ENCODE peak calls at places on chromosomes 2 and 18, in four cellular contexts. A, C, J and S are unnamed samples.
A peak's percentile ranks its signal among the peaks of the same experiment; 100 is the strongest.

GRCh38 chr2:202808754-202809153 is 62.8 kb downstream of the ICA1L start:
- DNase-seq in A (no peak), C (no peak), J (no peak), S (no peak)

GRCh38 chr2:43212216-43212828 is 14.1 kb downstream of the ZFP36L2 start:
- DNase-seq in A (no peak), C (no peak), J (no peak), S (no peak)

GRCh38 chr2:105278654-105279053 is 37.1 kb downstream of the GPR45 start:
- DNase-seq in A (no peak), C (no peak), J (no peak), S (no peak)

GRCh38 chr2:233867993-233868532 is at the start of gene MSL3B:
- DNase-seq in A (peak; percentile 58), C (no peak), J (peak; percentile 72), S (no peak)

GRCh38 chr2:106165556-106165955 is 28.5 kb downstream of the UXS1 start:
- DNase-seq in A (no peak), C (no peak), J (no peak), S (no peak)

GRCh38 chr2:28080911-28081310 is 190.4 kb downstream of the BABAM2 start:
- DNase-seq in A (no peak), C (no peak), J (no peak), S (no peak)

GRCh38 chr2:38092196-38092902 is 16.4 kb upstream of the CYP1B1 start:
- DNase-seq in A (no peak), C (no peak), J (no peak), S (no peak)

GRCh38 chr2:125837108-125837507 is 818.9 kb upstream of the GYPC start:
- DNase-seq in A (no peak), C (no peak), J (no peak), S (no peak)

GRCh38 chr2:134527398-134527797 is 191.4 kb downstream of the TMEM163 start:
- DNase-seq in A (no peak), C (no peak), J (no peak), S (no peak)

GRCh38 chr2:112840068-112840445 is 3.5 kb upstream of the IL1B start:
- DNase-seq in A (no peak), C (no peak), J (no peak), S (no peak)

GRCh38 chr2:94769733-94770132 is 101.5 kb upstream of the TEKT4 start:
- DNase-seq in A (no peak), C (no peak), J (no peak), S (no peak)

GRCh38 chr2:138016703-138017102 is 52.4 kb downstream of the HNMT start:
- DNase-seq in A (no peak), C (no peak), J (no peak), S (no peak)

GRCh38 chr2:30686000-30686399 is 121.2 kb downstream of the CAPN13 start:
- DNase-seq in A (no peak), C (no peak), J (no peak), S (no peak)

GRCh38 chr18:21632393-21632792 is 20.3 kb downstream of the SNRPD1 start:
- DNase-seq in A (no peak), C (no peak), J (no peak), S (no peak)

GRCh38 chr18:7370375-7370774 is 139.5 kb downstream of the LRRC30 start:
- DNase-seq in A (no peak), C (no peak), J (no peak), S (no peak)

GRCh38 chr18:27685807-27686412 is 491.0 kb downstream of the CDH2 start:
- DNase-seq in A (no peak), C (no peak), J (peak; percentile 9), S (peak; percentile 14)

GRCh38 chr2:193240752-193241151 is 1046.0 kb upstream of the TMEFF2 start:
- DNase-seq in A (no peak), C (no peak), J (no peak), S (no peak)

GRCh38 chr2:24123212-24124002 is at the start of the genes FAM228B and PFN4:
- DNase-seq in A (peak; percentile 93), C (peak; percentile 81), J (peak; percentile 79), S (peak; percentile 78)

GRCh38 chr18:1906421-1906820 is 664.9 kb downstream of the METTL4 start:
- DNase-seq in A (no peak), C (no peak), J (peak; percentile 12), S (no peak)

GRCh38 chr2:109511168-109511567 is 102.6 kb downstream of the SEPTIN10 start:
- DNase-seq in A (no peak), C (no peak), J (no peak), S (no peak)

GRCh38 chr2:105641389-105641811 is 103.3 kb upstream of the NCK2 start:
- DNase-seq in A (no peak), C (no peak), J (no peak), S (peak; percentile 89)

GRCh38 chr2:138898855-138899254 is 118.7 kb upstream of the NXPH2 start:
- DNase-seq in A (no peak), C (no peak), J (no peak), S (no peak)

GRCh38 chr2:111252436-111252835 is 131.7 kb downstream of the BCL2L11 start:
- DNase-seq in A (no peak), C (no peak), J (no peak), S (no peak)

GRCh38 chr18:12373032-12373770 is 3.8 kb downstream of the AFG3L2 start:
- DNase-seq in A (no peak), C (no peak), J (no peak), S (no peak)

GRCh38 chr2:117553448-117553847 is 261.0 kb upstream of the DDX18 start:
- DNase-seq in A (no peak), C (no peak), J (no peak), S (no peak)

GRCh38 chr2:208358758-208359631 is 47.6 kb upstream of the PTH2R start:
- DNase-seq in A (no peak), C (no peak), J (no peak), S (no peak)

DNA sequence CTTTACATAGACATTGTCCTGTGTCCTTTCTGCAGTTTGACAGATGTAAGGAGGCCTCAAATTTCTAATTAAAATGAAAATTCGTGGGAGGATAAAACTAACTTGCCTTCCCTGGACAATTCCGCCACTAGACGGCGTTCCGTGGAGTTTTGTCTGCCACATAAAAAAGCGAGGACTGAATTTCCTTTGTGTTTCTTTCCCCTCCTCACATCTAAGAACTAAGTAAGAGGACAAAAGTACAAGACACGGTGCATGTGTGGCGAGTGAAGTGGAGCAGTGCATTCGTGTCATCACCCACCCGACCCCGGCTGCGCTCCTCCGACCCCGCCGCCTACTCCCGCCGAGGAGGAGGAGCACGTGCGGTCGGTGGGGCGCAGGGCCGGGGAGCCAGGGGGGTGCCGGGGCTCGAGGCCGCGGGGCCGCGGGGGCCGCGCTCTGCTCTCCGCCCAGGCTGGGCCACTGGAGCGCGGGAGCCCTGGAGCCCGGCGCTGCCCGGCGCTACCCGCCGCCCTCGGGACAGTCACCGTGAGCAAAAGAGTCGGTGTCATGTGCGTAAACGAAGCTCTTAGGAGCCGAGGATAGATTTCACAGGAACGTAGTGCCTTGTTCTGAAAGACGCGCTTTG is 10.8 kb downstream of the TBR1 start:
- DNase-seq in A (no peak), C (no peak), J (no peak), S (no peak)
- TF ChIP-seq CTCF in A (no peak), C (no peak), J (no peak), S (peak; percentile 21)

GRCh38 chr2:230794472-230794871 is 70.3 kb upstream of the ITM2C start:
- DNase-seq in A (no peak), C (no peak), J (no peak), S (no peak)

GRCh38 chr2:230795856-230796255 is 68.9 kb upstream of the ITM2C start:
- DNase-seq in A (no peak), C (no peak), J (no peak), S (no peak)

GRCh38 chr2:230797515-230798495 is 66.9 kb upstream of the ITM2C start:
- DNase-seq in A (no peak), C (no peak), J (no peak), S (no peak)

GRCh38 chr2:230796280-230796862 is 68.4 kb upstream of the ITM2C start:
- DNase-seq in A (no peak), C (no peak), J (no peak), S (no peak)

GRCh38 chr2:230798769-230799399 is 65.9 kb upstream of the ITM2C start:
- DNase-seq in A (no peak), C (no peak), J (peak; percentile 30), S (no peak)
- H3K27ac ChIP-seq in A (peak overlapping the region; percentile 2), C (no peak overlapping the region), J (no peak overlapping the region), S (no peak overlapping the region)

GRCh38 chr2:121810959-121811853 is 55.8 kb downstream of the TSN start:
- DNase-seq in A (no peak), C (peak; percentile 36), J (peak; percentile 53), S (peak; percentile 33)
- TF ChIP-seq CTCF in A (peak; percentile 57), C (peak; percentile 40), J (peak; percentile 58), S (peak; percentile 62)

GRCh38 chr2:144432014-144432413 is 87.9 kb downstream of the ZEB2 start:
- DNase-seq in A (no peak), C (no peak), J (no peak), S (no peak)
- H3K27ac ChIP-seq in A (peak overlapping the region; percentile 8), C (no peak overlapping the region), J (no peak overlapping the region), S (peak overlapping the region; percentile 98)

GRCh38 chr18:76846217-76846616 is 23.9 kb downstream of the ZNF236 start:
- DNase-seq in A (no peak), C (no peak), J (no peak), S (no peak)

GRCh38 chr18:76850112-76850511 is 27.8 kb downstream of the ZNF236 start:
- DNase-seq in A (no peak), C (no peak), J (no peak), S (no peak)

GRCh38 chr18:76844742-76845477 is 22.6 kb downstream of the ZNF236 start:
- DNase-seq in A (no peak), C (no peak), J (no peak), S (no peak)

GRCh38 chr18:76844144-76844543 is 21.8 kb downstream of the ZNF236 start:
- DNase-seq in A (no peak), C (no peak), J (no peak), S (no peak)

GRCh38 chr18:76847926-76848325 is 25.6 kb downstream of the ZNF236 start:
- DNase-seq in A (no peak), C (no peak), J (no peak), S (no peak)
- TF ChIP-seq CTCF in A (no peak), C (no peak), J (peak; percentile 11), S (no peak)

GRCh38 chr2:12538300-12538699 is 178.4 kb upstream of the TRIB2 start:
- DNase-seq in A (no peak), C (no peak), J (no peak), S (no peak)
- H3K27ac ChIP-seq in A (no peak overlapping the region), C (no peak overlapping the region), J (no peak overlapping the region), S (no peak overlapping the region)